ENCODE peak calls at places on chromosome 16, in five cellular contexts. P is activated CD8-positive, alpha-beta T cell treated with anti-CD3 and anti-CD28 coated beads for 36 hours; A is kidney epithelial cell; N is brain microvascular endothelial cell; S is stomach. I is an unnamed sample.

GRCh38 chr16:74601131-74601871 is 5.6 kb downstream of the GLG1 start:
- DNase-seq in S (no peak), N (no peak), P (peak; percentile 85), A (no peak), I (no peak)

GRCh38 chr16:13999895-14000425 is 71.2 kb upstream of the MRTFB start:
- DNase-seq in S (no peak), N (no peak), A (no peak), P (no peak), I (no peak)

GRCh38 chr16:85838381-85838780 is 38.9 kb downstream of the COX4I1 start:
- DNase-seq in S (no peak), P (no peak), N (no peak), A (no peak), I (no peak)

GRCh38 chr16:82439678-82440293 is 187.0 kb upstream of the CDH13 start:
- DNase-seq in A (no peak), P (peak; percentile 5), S (no peak), N (peak; percentile 20), I (peak; percentile 1)

GRCh38 chr16:53022374-53022773 is 30.3 kb downstream of the CHD9NB start:
- DNase-seq in P (peak; percentile 12), S (peak; percentile 39), A (no peak), N (peak; percentile 38), I (peak; percentile 24)

GRCh38 chr16:86968866-86969265 is 348.3 kb downstream of the C16orf95 start:
- DNase-seq in A (no peak), N (no peak), S (no peak), P (no peak), I (no peak)

GRCh38 chr16:12098429-12099310 is 122.1 kb downstream of the SNX29 start:
- DNase-seq in P (no peak), A (no peak), N (no peak), S (no peak), I (no peak)

GRCh38 chr16:56848056-56848936 is 16.7 kb upstream of the SLC12A3 start:
- DNase-seq in A (peak; percentile 38), P (peak; percentile 25), S (no peak), N (peak; percentile 53), I (peak; percentile 86)

GRCh38 chr16:6231351-6231750 is 1101.3 kb upstream of the RBFOX1 start:
- DNase-seq in N (no peak), A (no peak), S (no peak), P (no peak), I (no peak)

GRCh38 chr16:15616475-15616874 is 26.5 kb downstream of the MARF1 start:
- DNase-seq in N (no peak), P (no peak), A (no peak), S (no peak), I (no peak)

GRCh38 chr16:12091569-12092346 is 115.2 kb downstream of the SNX29 start:
- DNase-seq in S (no peak), A (no peak), P (no peak), N (no peak), I (no peak)

GRCh38 chr16:14302399-14303181 is 231.5 kb downstream of the MRTFB start:
- DNase-seq in N (no peak), P (peak; percentile 37), S (no peak), A (no peak), I (peak; percentile 52)

GRCh38 chr16:71807905-71808592 is 585 bp downstream of the AP1G1 start:
- DNase-seq in A (no peak), P (peak; percentile 77), N (peak; percentile 30), S (no peak), I (peak; percentile 13)

GRCh38 chr16:122342-122741 is 16.1 kb downstream of the NPRL3 start:
- DNase-seq in A (no peak), N (no peak), S (no peak), P (no peak), I (no peak)

GRCh38 chr16:4580245-4580644 is 24.1 kb downstream of the C16orf96 start:
- DNase-seq in P (no peak), A (no peak), N (no peak), S (no peak), I (no peak)

GRCh38 chr16:85947511-85948509 is 48.8 kb downstream of the IRF8 start:
- DNase-seq in S (peak; percentile 43), P (peak; percentile 78), N (no peak), A (no peak), I (no peak)

GRCh38 chr16:67158637-67159600 is 790 bp downstream of the TRADD start:
- DNase-seq in S (peak; percentile 69), N (no peak), A (no peak), P (peak; percentile 94), I (no peak)

GRCh38 chr16:87471278-87472141 is 21.3 kb downstream of the ZCCHC14 start:
- DNase-seq in N (no peak), P (no peak), A (no peak), S (no peak), I (peak; percentile 17)

GRCh38 chr16:53220585-53220984 is 165.8 kb downstream of the CHD9 start:
- DNase-seq in A (no peak), P (peak; percentile 26), N (peak; percentile 45), S (no peak), I (peak; percentile 16)

GRCh38 chr16:67773569-67774456 is 32.5 kb downstream of the RANBP10 start:
- DNase-seq in A (no peak), S (no peak), P (no peak), N (no peak), I (no peak)

GRCh38 chr16:70589998-70590471 is 56.3 kb upstream of the IL34 start:
- DNase-seq in A (no peak), N (peak; percentile 49), P (no peak), S (no peak), I (no peak)

GRCh38 chr16:6643083-6643686 is 689.5 kb upstream of the RBFOX1 start:
- DNase-seq in P (peak; percentile 67), A (no peak), S (peak; percentile 47), N (peak; percentile 69), I (peak; percentile 32)

GRCh38 chr16:52912565-52913173 is 140.0 kb downstream of the CHD9NB start:
- DNase-seq in S (peak; percentile 85), P (peak; percentile 66), A (peak; percentile 7), N (peak; percentile 64), I (peak; percentile 14)

GRCh38 chr16:13829712-13830304 is 90.1 kb upstream of the ERCC4 start:
- DNase-seq in N (no peak), A (no peak), S (no peak), P (no peak), I (no peak)

GRCh38 chr16:75383141-75383540 is 50.2 kb downstream of the CFDP1 start:
- DNase-seq in S (no peak), N (no peak), A (no peak), P (no peak), I (no peak)

GRCh38 chr16:972316-973002 is 1.7 kb upstream of the LMF1 start:
- DNase-seq in N (no peak), S (peak; percentile 42), A (no peak), P (no peak), I (no peak)

GRCh38 chr16:1432388-1433262 is 1.7 kb downstream of the PERCC1 start:
- DNase-seq in S (no peak), N (no peak), A (no peak), P (peak; percentile 41), I (no peak)

GRCh38 chr16:88337021-88337420 is 45.7 kb upstream of the ZNF469 start:
- DNase-seq in A (no peak), S (no peak), P (no peak), N (peak; percentile 51), I (no peak)

GRCh38 chr16:48076455-48077012 is 79.3 kb downstream of the ABCC12 start:
- DNase-seq in N (no peak), S (no peak), A (no peak), P (no peak), I (peak; percentile 86)

GRCh38 chr16:86783626-86784266 is 205.4 kb downstream of the FOXL1 start:
- DNase-seq in N (no peak), A (no peak), P (no peak), S (peak; percentile 24), I (peak; percentile 66)

GRCh38 chr16:12025472-12025871 is 48.9 kb downstream of the SNX29 start:
- DNase-seq in S (peak; percentile 29), A (no peak), N (no peak), P (no peak), I (no peak)

DNA sequence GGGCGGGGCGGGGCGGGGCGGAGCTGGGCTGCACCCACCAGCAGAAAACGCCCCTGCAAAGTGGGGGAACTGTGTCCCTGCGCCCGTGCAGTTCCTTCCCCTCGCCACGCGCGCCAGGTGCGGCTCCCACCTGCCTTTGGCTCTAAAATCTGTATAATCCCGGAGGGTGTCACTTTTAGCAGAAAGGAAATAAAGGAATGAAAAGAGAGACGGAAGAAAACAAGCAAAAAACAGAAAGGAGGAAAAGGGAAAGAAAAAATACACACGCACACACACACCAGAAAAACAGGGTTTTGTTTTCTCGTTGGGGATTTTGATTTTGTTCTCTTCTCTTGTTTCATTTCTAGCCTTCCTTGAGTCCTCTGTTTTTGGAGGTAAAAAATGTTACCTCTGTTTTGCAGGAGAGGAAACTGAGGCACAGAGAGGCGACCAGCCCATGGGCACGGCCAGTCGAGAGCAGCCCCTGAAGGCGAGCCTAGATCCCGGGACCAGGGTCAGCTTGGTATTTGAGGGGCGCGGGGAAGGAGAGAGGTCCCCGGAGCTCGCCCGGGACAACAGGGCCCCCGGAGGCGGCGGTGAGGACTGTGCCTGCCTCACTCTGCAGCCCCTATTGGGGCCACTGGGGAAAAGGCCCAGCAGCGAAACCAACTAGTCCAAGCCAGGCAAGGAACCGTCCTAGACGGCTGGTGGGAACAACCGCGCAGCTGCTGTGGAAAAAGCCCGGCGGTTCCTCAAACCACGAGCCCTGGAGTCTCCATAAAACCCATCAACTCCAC is 594 bp upstream of the CARHSP1 start:
- DNase-seq in P (peak; percentile 34), N (no peak), S (no peak), A (no peak), I (no peak)
- TF ChIP-seq CTCF in P (peak; percentile 35), N (peak; percentile 12), S (no peak), A (no peak), I (no peak)

GRCh38 chr16:3363793-3364192 is 8.1 kb downstream of the OR2C1 start:
- DNase-seq in N (no peak), S (no peak), P (peak; percentile 12), A (no peak), I (no peak)
- TF ChIP-seq CTCF in N (no peak), S (no peak), P (no peak), A (no peak), I (no peak)

GRCh38 chr16:84746231-84746630 is 46.4 kb downstream of the USP10 start:
- DNase-seq in A (no peak), S (no peak), P (no peak), N (no peak), I (no peak)
- TF ChIP-seq CTCF in A (no peak), S (no peak), P (no peak), N (no peak), I (no peak)

GRCh38 chr16:27859020-27859419 is 204.5 kb downstream of the GSG1L start:
- DNase-seq in N (no peak), S (no peak), P (no peak), A (no peak), I (no peak)
- TF ChIP-seq CTCF in N (no peak), S (no peak), P (no peak), A (no peak), I (no peak)

I was measured in foreskin fibroblast.